ENCODE peak calls at places on chromosomes 2 and 18, in six cellular contexts. G is stomach, D is sigmoid colon, S is IMR-90, Q is hepatocyte, A is heart right ventricle. B is an unnamed sample.

GRCh38 chr2:26033270-26033768 is 565 bp upstream of the RAB10 start:
- DNase-seq in G (peak; percentile 74), D (no peak), S (peak; percentile 71), Q (peak; percentile 91), A (no peak), B (no peak)

GRCh38 chr2:84786601-84787000 is 94.3 kb downstream of the TRABD2A start:
- DNase-seq in G (no peak), D (no peak), S (no peak), Q (no peak), A (no peak), B (no peak)

GRCh38 chr2:105674859-105675541 is 69.7 kb upstream of the NCK2 start:
- DNase-seq in G (no peak), D (no peak), S (no peak), Q (no peak), A (no peak), B (peak; percentile 5)

GRCh38 chr2:134207589-134208209 is 46.2 kb upstream of the MGAT5 start:
- DNase-seq in G (peak; percentile 65), D (no peak), S (peak; percentile 42), Q (peak; percentile 56), A (peak; percentile 60), B (peak; percentile 71)

GRCh38 chr2:76517238-76517909 is 806.7 kb upstream of the GCFC2 start:
- DNase-seq in G (no peak), D (no peak), S (no peak), Q (no peak), A (no peak), B (no peak)

GRCh38 chr2:48454504-48454903 is 75.5 kb upstream of the STON1 start:
- DNase-seq in G (no peak), D (no peak), S (peak; percentile 19), Q (no peak), A (no peak), B (no peak)

GRCh38 chr18:28088477-28088876 is 88.5 kb downstream of the CDH2 start:
- DNase-seq in G (no peak), D (no peak), S (no peak), Q (no peak), A (no peak), B (no peak)

GRCh38 chr2:64943387-64944150 is 45.6 kb upstream of the SLC1A4 start:
- DNase-seq in G (peak; percentile 48), D (peak; percentile 88), S (peak; percentile 19), Q (peak; percentile 28), A (peak; percentile 43), B (no peak)

GRCh38 chr18:44916429-44917183 is 235.9 kb downstream of the SETBP1 start:
- DNase-seq in G (no peak), D (no peak), S (no peak), Q (no peak), A (no peak), B (no peak)

GRCh38 chr2:85887566-85888019 is 1.2 kb downstream of the ST3GAL5 start:
- DNase-seq in G (peak; percentile 53), D (peak; percentile 86), S (peak; percentile 40), Q (peak; percentile 54), A (peak; percentile 45), B (peak; percentile 73)

GRCh38 chr2:25920326-25920725 is 42.0 kb upstream of the ASXL2 start:
- DNase-seq in G (no peak), D (no peak), S (peak; percentile 87), Q (no peak), A (no peak), B (no peak)

GRCh38 chr2:18219676-18220075 is 340.8 kb downstream of the RDH14 start:
- DNase-seq in G (no peak), D (no peak), S (peak; percentile 18), Q (no peak), A (no peak), B (no peak)

GRCh38 chr18:2714140-2714539 is 58.6 kb downstream of the SMCHD1 start:
- DNase-seq in G (no peak), D (no peak), S (no peak), Q (no peak), A (no peak), B (no peak)

GRCh38 chr18:43692291-43692690 is 415.0 kb upstream of the SYT4 start:
- DNase-seq in G (no peak), D (no peak), S (peak; percentile 55), Q (no peak), A (no peak), B (no peak)

GRCh38 chr2:226981731-226982373 is 146.0 kb downstream of the RHBDD1 start:
- DNase-seq in G (no peak), D (no peak), S (no peak), Q (peak; percentile 47), A (no peak), B (no peak)

GRCh38 chr2:139175510-139175909 is 395.3 kb upstream of the NXPH2 start:
- DNase-seq in G (no peak), D (no peak), S (no peak), Q (no peak), A (no peak), B (no peak)

GRCh38 chr2:70258532-70258875 is 567 bp downstream of the PCYOX1 start:
- DNase-seq in G (peak; percentile 72), D (peak; percentile 90), S (peak; percentile 17), Q (peak; percentile 68), A (peak; percentile 84), B (no peak)

GRCh38 chr18:22710628-22711380 is 222.3 kb upstream of the RBBP8 start:
- DNase-seq in G (peak; percentile 35), D (no peak), S (peak; percentile 64), Q (peak; percentile 74), A (peak; percentile 49), B (no peak)

GRCh38 chr2:215452725-215453124 is 16.9 kb upstream of the FN1 start:
- DNase-seq in G (no peak), D (no peak), S (no peak), Q (no peak), A (no peak), B (no peak)

GRCh38 chr2:135819211-135819610 is 17.8 kb downstream of the LCT start:
- DNase-seq in G (no peak), D (no peak), S (peak; percentile 50), Q (no peak), A (no peak), B (no peak)

GRCh38 chr2:120349125-120349921 is 3.4 kb downstream of the INHBB start:
- DNase-seq in G (no peak), D (no peak), S (no peak), Q (no peak), A (no peak), B (no peak)

GRCh38 chr2:53516650-53517049 is 251.0 kb upstream of the CHAC2 start:
- DNase-seq in G (no peak), D (no peak), S (no peak), Q (no peak), A (no peak), B (no peak)

GRCh38 chr2:118146315-118147283 is 58.3 kb downstream of the INSIG2 start:
- DNase-seq in G (no peak), D (no peak), S (no peak), Q (peak; percentile 50), A (no peak), B (no peak)

GRCh38 chr18:35635171-35635570 is 53.6 kb downstream of the GALNT1 start:
- DNase-seq in G (no peak), D (no peak), S (peak; percentile 86), Q (peak; percentile 67), A (no peak), B (no peak)

GRCh38 chr2:235560345-235560744 is 66.5 kb downstream of the AGAP1 start:
- DNase-seq in G (no peak), D (no peak), S (no peak), Q (no peak), A (no peak), B (no peak)

GRCh38 chr2:99878951-99879350 is 263.4 kb downstream of the AFF3 start:
- DNase-seq in G (no peak), D (no peak), S (peak; percentile 98), Q (no peak), A (no peak), B (no peak)

GRCh38 chr2:6780765-6781274 is 84.9 kb downstream of the CMPK2 start:
- DNase-seq in G (peak; percentile 31), D (peak; percentile 69), S (peak; percentile 24), Q (peak; percentile 78), A (peak; percentile 59), B (no peak)

GRCh38 chr2:230947235-230947576 is 22.2 kb upstream of the GPR55 start:
- DNase-seq in G (no peak), D (no peak), S (no peak), Q (no peak), A (no peak), B (no peak)

GRCh38 chr2:230944123-230944653 is 19.1 kb upstream of the GPR55 start:
- DNase-seq in G (peak; percentile 23), D (no peak), S (no peak), Q (no peak), A (no peak), B (peak; percentile 50)

GRCh38 chr2:230944804-230945372 is 19.8 kb upstream of the GPR55 start:
- DNase-seq in G (peak; percentile 20), D (no peak), S (no peak), Q (no peak), A (no peak), B (no peak)

GRCh38 chr2:230947908-230948365 is 22.9 kb upstream of the GPR55 start:
- DNase-seq in G (peak; percentile 24), D (no peak), S (no peak), Q (no peak), A (no peak), B (no peak)

GRCh38 chr2:230946429-230947234 is 21.6 kb upstream of the GPR55 start:
- DNase-seq in G (peak; percentile 8), D (no peak), S (no peak), Q (no peak), A (no peak), B (no peak)
- H3K27ac ChIP-seq in G (no peak overlapping the region), D (no peak overlapping the region), S (no peak overlapping the region), Q (no peak overlapping the region), A (no peak overlapping the region), B (no peak overlapping the region)

GRCh38 chr2:232750135-232750671 is 26.2 kb downstream of the KCNJ13 start:
- DNase-seq in G (no peak), D (no peak), S (no peak), Q (no peak), A (no peak), B (no peak)
- H3K36me3 ChIP-seq in G (peaks cover 42% of the 10 kb centered on the region), D (peaks cover 18% of the 10 kb centered on the region), S (peaks cover 16% of the 10 kb centered on the region), Q (peaks cover 3% of the 10 kb centered on the region), A (no peaks in the 10 kb centered on the region), B (peaks cover 53% of the 10 kb centered on the region)

DNA sequence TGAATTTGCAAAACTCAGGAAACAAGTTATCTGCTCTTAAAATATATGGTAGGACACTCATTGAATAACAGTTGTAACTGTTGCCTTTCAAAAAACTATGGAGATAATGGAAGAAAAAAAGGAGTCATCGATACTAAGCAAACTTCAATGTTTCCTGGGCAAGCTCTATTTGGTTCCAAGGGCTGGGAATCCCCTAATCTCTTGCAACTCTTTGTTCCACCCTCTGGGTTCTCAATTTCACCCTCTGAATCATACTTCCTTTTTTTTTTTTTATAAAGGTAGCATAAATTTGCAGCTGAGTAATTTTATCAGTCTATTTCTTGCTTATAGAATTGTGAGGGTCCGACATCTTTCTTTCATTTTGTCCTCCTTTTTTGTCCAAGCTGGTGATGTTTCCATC is 36.7 kb downstream of the SLC9A4 start:
- DNase-seq in G (no peak), D (no peak), S (peak; percentile 50), Q (no peak), A (no peak), B (no peak)
- H3K27ac ChIP-seq in G (no peak overlapping the region), D (no peak overlapping the region), S (no peak overlapping the region), Q (no peak overlapping the region), A (no peak overlapping the region), B (no peak overlapping the region)

DNA sequence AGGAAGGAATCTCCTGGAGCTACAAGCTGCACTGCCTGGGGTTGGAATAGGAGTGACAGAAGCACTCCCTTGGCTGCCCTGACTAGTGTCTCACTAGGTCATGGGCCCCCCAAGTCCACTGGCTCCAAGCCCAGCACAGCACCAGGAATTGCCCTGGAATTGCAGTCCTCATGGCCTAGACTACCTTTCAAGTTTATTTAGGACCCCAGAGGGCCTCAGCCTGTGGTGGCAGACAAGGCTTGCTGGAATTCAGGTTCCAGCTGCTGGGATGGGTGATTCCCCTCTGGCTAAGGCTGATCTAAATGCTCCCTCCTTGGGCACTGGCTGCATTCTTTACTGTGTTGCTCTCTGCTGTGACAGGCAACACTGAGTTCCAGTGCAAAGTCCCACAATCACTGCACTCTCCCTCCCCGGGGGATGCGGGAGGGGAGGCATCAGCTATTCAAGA is 14.0 kb downstream of the STRADB start:
- DNase-seq in G (no peak), D (no peak), S (peak; percentile 20), Q (no peak), A (no peak), B (no peak)
- H3K36me3 ChIP-seq in G (peaks cover 7% of the 10 kb centered on the region), D (peaks cover 24% of the 10 kb centered on the region), S (peaks cover 8% of the 10 kb centered on the region), Q (no peaks in the 10 kb centered on the region), A (peaks cover 2% of the 10 kb centered on the region), B (peaks cover 22% of the 10 kb centered on the region)